ENCODE peak calls at places on chromosomes 2 and 18, in eight cellular contexts. One of them, this sample, is unnamed.

GRCh38 chr2:218262631-218263586 is 2.1 kb downstream of the GPBAR1 start:
- DNase-seq in MV-4-11: no peak
- DNase-seq in HS-27A: no peak
- DNase-seq in lower lobe of right lung: peak
- DNase-seq in AG04450: no peak
- DNase-seq in SK-N-MC: no peak
- DNase-seq in stimulated activated CD4-positive, alpha-beta T cell treated with anti-CD3 and anti-CD28 coated beads, TNF-alpha, amount 100 ng/mL, for 48 hours: no peak
- DNase-seq in HCEC 1CT: no peak
- DNase-seq in this sample: no peak

GRCh38 chr2:69062307-69062706 is 49.3 kb downstream of the ANTXR1 start:
- DNase-seq in MV-4-11: no peak
- DNase-seq in HS-27A: no peak
- DNase-seq in lower lobe of right lung: no peak
- DNase-seq in AG04450: no peak
- DNase-seq in SK-N-MC: no peak
- DNase-seq in stimulated activated CD4-positive, alpha-beta T cell treated with anti-CD3 and anti-CD28 coated beads, TNF-alpha, amount 100 ng/mL, for 48 hours: no peak
- DNase-seq in HCEC 1CT: no peak
- DNase-seq in this sample: no peak

GRCh38 chr2:650343-651310 is 26.6 kb downstream of the TMEM18 start:
- DNase-seq in MV-4-11: no peak
- DNase-seq in HS-27A: no peak
- DNase-seq in lower lobe of right lung: no peak
- DNase-seq in AG04450: no peak
- DNase-seq in SK-N-MC: no peak
- DNase-seq in stimulated activated CD4-positive, alpha-beta T cell treated with anti-CD3 and anti-CD28 coated beads, TNF-alpha, amount 100 ng/mL, for 48 hours: no peak
- DNase-seq in HCEC 1CT: no peak
- DNase-seq in this sample: no peak

GRCh38 chr2:218323526-218324472 is 31.5 kb upstream of the TMBIM1 start:
- DNase-seq in MV-4-11: no peak
- DNase-seq in HS-27A: no peak
- DNase-seq in lower lobe of right lung: peak
- DNase-seq in AG04450: no peak
- DNase-seq in SK-N-MC: no peak
- DNase-seq in stimulated activated CD4-positive, alpha-beta T cell treated with anti-CD3 and anti-CD28 coated beads, TNF-alpha, amount 100 ng/mL, for 48 hours: no peak
- DNase-seq in HCEC 1CT: peak
- DNase-seq in this sample: no peak

GRCh38 chr2:46284260-46284659 is 12.9 kb upstream of the EPAS1 start:
- DNase-seq in MV-4-11: no peak
- DNase-seq in HS-27A: no peak
- DNase-seq in lower lobe of right lung: no peak
- DNase-seq in AG04450: no peak
- DNase-seq in SK-N-MC: no peak
- DNase-seq in stimulated activated CD4-positive, alpha-beta T cell treated with anti-CD3 and anti-CD28 coated beads, TNF-alpha, amount 100 ng/mL, for 48 hours: no peak
- DNase-seq in HCEC 1CT: no peak
- DNase-seq in this sample: no peak

GRCh38 chr2:33380001-33380609 is 96.3 kb upstream of the RASGRP3 start:
- DNase-seq in MV-4-11: no peak
- DNase-seq in HS-27A: no peak
- DNase-seq in lower lobe of right lung: no peak
- DNase-seq in AG04450: no peak
- DNase-seq in SK-N-MC: no peak
- DNase-seq in stimulated activated CD4-positive, alpha-beta T cell treated with anti-CD3 and anti-CD28 coated beads, TNF-alpha, amount 100 ng/mL, for 48 hours: no peak
- DNase-seq in HCEC 1CT: no peak
- DNase-seq in this sample: no peak

GRCh38 chr18:62788111-62788510 is 72.8 kb downstream of the PHLPP1 start:
- DNase-seq in MV-4-11: no peak
- DNase-seq in HS-27A: no peak
- DNase-seq in lower lobe of right lung: no peak
- DNase-seq in AG04450: no peak
- DNase-seq in SK-N-MC: no peak
- DNase-seq in stimulated activated CD4-positive, alpha-beta T cell treated with anti-CD3 and anti-CD28 coated beads, TNF-alpha, amount 100 ng/mL, for 48 hours: no peak
- DNase-seq in HCEC 1CT: no peak
- DNase-seq in this sample: no peak

GRCh38 chr18:56475250-56475649 is 163.1 kb downstream of the TXNL1 start:
- DNase-seq in MV-4-11: no peak
- DNase-seq in HS-27A: no peak
- DNase-seq in lower lobe of right lung: no peak
- DNase-seq in AG04450: no peak
- DNase-seq in SK-N-MC: no peak
- DNase-seq in stimulated activated CD4-positive, alpha-beta T cell treated with anti-CD3 and anti-CD28 coated beads, TNF-alpha, amount 100 ng/mL, for 48 hours: no peak
- DNase-seq in HCEC 1CT: no peak
- DNase-seq in this sample: no peak

GRCh38 chr18:71729611-71730010 is 814.5 kb downstream of the CBLN2 start:
- DNase-seq in MV-4-11: no peak
- DNase-seq in HS-27A: no peak
- DNase-seq in lower lobe of right lung: no peak
- DNase-seq in AG04450: no peak
- DNase-seq in SK-N-MC: no peak
- DNase-seq in stimulated activated CD4-positive, alpha-beta T cell treated with anti-CD3 and anti-CD28 coated beads, TNF-alpha, amount 100 ng/mL, for 48 hours: no peak
- DNase-seq in HCEC 1CT: no peak
- DNase-seq in this sample: no peak

GRCh38 chr18:28248653-28249052 is 71.7 kb upstream of the CDH2 start:
- DNase-seq in MV-4-11: no peak
- DNase-seq in HS-27A: no peak
- DNase-seq in lower lobe of right lung: no peak
- DNase-seq in AG04450: no peak
- DNase-seq in SK-N-MC: no peak
- DNase-seq in stimulated activated CD4-positive, alpha-beta T cell treated with anti-CD3 and anti-CD28 coated beads, TNF-alpha, amount 100 ng/mL, for 48 hours: no peak
- DNase-seq in HCEC 1CT: peak
- DNase-seq in this sample: no peak

GRCh38 chr2:234673961-234674759 is 177.3 kb upstream of the ARL4C start:
- DNase-seq in MV-4-11: no peak
- DNase-seq in HS-27A: no peak
- DNase-seq in lower lobe of right lung: no peak
- DNase-seq in AG04450: no peak
- DNase-seq in SK-N-MC: no peak
- DNase-seq in stimulated activated CD4-positive, alpha-beta T cell treated with anti-CD3 and anti-CD28 coated beads, TNF-alpha, amount 100 ng/mL, for 48 hours: no peak
- DNase-seq in HCEC 1CT: peak
- DNase-seq in this sample: no peak

GRCh38 chr2:39666489-39667141 is 898 bp downstream of the TMEM178A start:
- DNase-seq in MV-4-11: no peak
- DNase-seq in HS-27A: no peak
- DNase-seq in lower lobe of right lung: no peak
- DNase-seq in AG04450: no peak
- DNase-seq in SK-N-MC: no peak
- DNase-seq in stimulated activated CD4-positive, alpha-beta T cell treated with anti-CD3 and anti-CD28 coated beads, TNF-alpha, amount 100 ng/mL, for 48 hours: no peak
- DNase-seq in HCEC 1CT: no peak
- DNase-seq in this sample: no peak

GRCh38 chr18:75247601-75248421 is 37.2 kb downstream of the TSHZ1 start:
- DNase-seq in MV-4-11: no peak
- DNase-seq in HS-27A: no peak
- DNase-seq in lower lobe of right lung: no peak
- DNase-seq in AG04450: no peak
- DNase-seq in SK-N-MC: peak
- DNase-seq in stimulated activated CD4-positive, alpha-beta T cell treated with anti-CD3 and anti-CD28 coated beads, TNF-alpha, amount 100 ng/mL, for 48 hours: no peak
- DNase-seq in HCEC 1CT: peak
- DNase-seq in this sample: no peak

GRCh38 chr2:174544156-174544555 is 53.4 kb downstream of the WIPF1 start:
- DNase-seq in MV-4-11: no peak
- DNase-seq in HS-27A: no peak
- DNase-seq in lower lobe of right lung: no peak
- DNase-seq in AG04450: no peak
- DNase-seq in SK-N-MC: no peak
- DNase-seq in stimulated activated CD4-positive, alpha-beta T cell treated with anti-CD3 and anti-CD28 coated beads, TNF-alpha, amount 100 ng/mL, for 48 hours: no peak
- DNase-seq in HCEC 1CT: no peak
- DNase-seq in this sample: no peak

GRCh38 chr2:47422560-47422959 is 19.6 kb downstream of the MSH2 start:
- DNase-seq in MV-4-11: no peak
- DNase-seq in HS-27A: peak
- DNase-seq in lower lobe of right lung: no peak
- DNase-seq in AG04450: no peak
- DNase-seq in SK-N-MC: no peak
- DNase-seq in stimulated activated CD4-positive, alpha-beta T cell treated with anti-CD3 and anti-CD28 coated beads, TNF-alpha, amount 100 ng/mL, for 48 hours: no peak
- DNase-seq in HCEC 1CT: peak
- DNase-seq in this sample: no peak

GRCh38 chr2:191166111-191166755 is 15.4 kb upstream of the STAT4 start:
- DNase-seq in MV-4-11: no peak
- DNase-seq in HS-27A: no peak
- DNase-seq in lower lobe of right lung: no peak
- DNase-seq in AG04450: peak
- DNase-seq in SK-N-MC: no peak
- DNase-seq in stimulated activated CD4-positive, alpha-beta T cell treated with anti-CD3 and anti-CD28 coated beads, TNF-alpha, amount 100 ng/mL, for 48 hours: no peak
- DNase-seq in HCEC 1CT: peak
- DNase-seq in this sample: no peak

GRCh38 chr2:74222300-74222650 is 23.9 kb downstream of the MTHFD2 start:
- DNase-seq in MV-4-11: no peak
- DNase-seq in HS-27A: no peak
- DNase-seq in lower lobe of right lung: no peak
- DNase-seq in AG04450: no peak
- DNase-seq in SK-N-MC: no peak
- DNase-seq in stimulated activated CD4-positive, alpha-beta T cell treated with anti-CD3 and anti-CD28 coated beads, TNF-alpha, amount 100 ng/mL, for 48 hours: no peak
- DNase-seq in HCEC 1CT: no peak
- DNase-seq in this sample: no peak

GRCh38 chr2:69755862-69756467 is 14.0 kb downstream of the ANXA4 start:
- DNase-seq in MV-4-11: peak
- DNase-seq in HS-27A: no peak
- DNase-seq in lower lobe of right lung: no peak
- DNase-seq in AG04450: no peak
- DNase-seq in SK-N-MC: no peak
- DNase-seq in stimulated activated CD4-positive, alpha-beta T cell treated with anti-CD3 and anti-CD28 coated beads, TNF-alpha, amount 100 ng/mL, for 48 hours: no peak
- DNase-seq in HCEC 1CT: peak
- DNase-seq in this sample: no peak

GRCh38 chr2:47004905-47005495 is 89.4 kb upstream of the MCFD2 start:
- DNase-seq in MV-4-11: no peak
- DNase-seq in HS-27A: no peak
- DNase-seq in lower lobe of right lung: no peak
- DNase-seq in AG04450: no peak
- DNase-seq in SK-N-MC: no peak
- DNase-seq in stimulated activated CD4-positive, alpha-beta T cell treated with anti-CD3 and anti-CD28 coated beads, TNF-alpha, amount 100 ng/mL, for 48 hours: no peak
- DNase-seq in HCEC 1CT: no peak
- DNase-seq in this sample: no peak

GRCh38 chr2:70005752-70006446 is 44.5 kb upstream of the ASPRV1 start:
- DNase-seq in MV-4-11: no peak
- DNase-seq in HS-27A: no peak
- DNase-seq in lower lobe of right lung: no peak
- DNase-seq in AG04450: no peak
- DNase-seq in SK-N-MC: no peak
- DNase-seq in stimulated activated CD4-positive, alpha-beta T cell treated with anti-CD3 and anti-CD28 coated beads, TNF-alpha, amount 100 ng/mL, for 48 hours: no peak
- DNase-seq in HCEC 1CT: no peak
- DNase-seq in this sample: no peak

GRCh38 chr2:128308889-128309288 is 9.8 kb downstream of the HS6ST1 start:
- DNase-seq in MV-4-11: no peak
- DNase-seq in HS-27A: no peak
- DNase-seq in lower lobe of right lung: peak
- DNase-seq in AG04450: no peak
- DNase-seq in SK-N-MC: no peak
- DNase-seq in stimulated activated CD4-positive, alpha-beta T cell treated with anti-CD3 and anti-CD28 coated beads, TNF-alpha, amount 100 ng/mL, for 48 hours: no peak
- DNase-seq in HCEC 1CT: no peak
- DNase-seq in this sample: no peak

GRCh38 chr18:79659733-79660132 is 19.9 kb upstream of the CTDP1 start:
- DNase-seq in MV-4-11: no peak
- DNase-seq in HS-27A: no peak
- DNase-seq in lower lobe of right lung: no peak
- DNase-seq in AG04450: no peak
- DNase-seq in SK-N-MC: no peak
- DNase-seq in stimulated activated CD4-positive, alpha-beta T cell treated with anti-CD3 and anti-CD28 coated beads, TNF-alpha, amount 100 ng/mL, for 48 hours: no peak
- DNase-seq in HCEC 1CT: no peak
- DNase-seq in this sample: no peak

GRCh38 chr2:195532628-195533271 is 124.3 kb upstream of the SLC39A10 start:
- DNase-seq in MV-4-11: peak
- DNase-seq in HS-27A: no peak
- DNase-seq in lower lobe of right lung: no peak
- DNase-seq in AG04450: no peak
- DNase-seq in SK-N-MC: no peak
- DNase-seq in stimulated activated CD4-positive, alpha-beta T cell treated with anti-CD3 and anti-CD28 coated beads, TNF-alpha, amount 100 ng/mL, for 48 hours: no peak
- DNase-seq in HCEC 1CT: peak
- DNase-seq in this sample: no peak

GRCh38 chr18:6960656-6961055 is 156.9 kb downstream of the LAMA1 start:
- DNase-seq in MV-4-11: no peak
- DNase-seq in HS-27A: peak
- DNase-seq in lower lobe of right lung: no peak
- DNase-seq in AG04450: no peak
- DNase-seq in SK-N-MC: no peak
- DNase-seq in stimulated activated CD4-positive, alpha-beta T cell treated with anti-CD3 and anti-CD28 coated beads, TNF-alpha, amount 100 ng/mL, for 48 hours: no peak
- DNase-seq in HCEC 1CT: peak
- DNase-seq in this sample: no peak

GRCh38 chr2:46335966-46336436 is 38.8 kb downstream of the EPAS1 start:
- DNase-seq in MV-4-11: no peak
- DNase-seq in HS-27A: no peak
- DNase-seq in lower lobe of right lung: peak
- DNase-seq in AG04450: no peak
- DNase-seq in SK-N-MC: no peak
- DNase-seq in stimulated activated CD4-positive, alpha-beta T cell treated with anti-CD3 and anti-CD28 coated beads, TNF-alpha, amount 100 ng/mL, for 48 hours: no peak
- DNase-seq in HCEC 1CT: peak
- DNase-seq in this sample: no peak

GRCh38 chr2:19538411-19538963 is 180.1 kb upstream of the OSR1 start:
- DNase-seq in MV-4-11: peak
- DNase-seq in HS-27A: peak
- DNase-seq in lower lobe of right lung: no peak
- DNase-seq in AG04450: peak
- DNase-seq in SK-N-MC: no peak
- DNase-seq in stimulated activated CD4-positive, alpha-beta T cell treated with anti-CD3 and anti-CD28 coated beads, TNF-alpha, amount 100 ng/mL, for 48 hours: no peak
- DNase-seq in HCEC 1CT: peak
- DNase-seq in this sample: no peak

GRCh38 chr2:20213651-20214565 is 11.0 kb downstream of the SDC1 start:
- DNase-seq in MV-4-11: no peak
- DNase-seq in HS-27A: no peak
- DNase-seq in lower lobe of right lung: peak
- DNase-seq in AG04450: no peak
- DNase-seq in SK-N-MC: no peak
- DNase-seq in stimulated activated CD4-positive, alpha-beta T cell treated with anti-CD3 and anti-CD28 coated beads, TNF-alpha, amount 100 ng/mL, for 48 hours: no peak
- DNase-seq in HCEC 1CT: no peak
- DNase-seq in this sample: no peak

GRCh38 chr2:56580242-56580641 is 396.5 kb downstream of the CCDC85A start:
- DNase-seq in MV-4-11: no peak
- DNase-seq in HS-27A: peak
- DNase-seq in lower lobe of right lung: no peak
- DNase-seq in AG04450: no peak
- DNase-seq in SK-N-MC: no peak
- DNase-seq in stimulated activated CD4-positive, alpha-beta T cell treated with anti-CD3 and anti-CD28 coated beads, TNF-alpha, amount 100 ng/mL, for 48 hours: no peak
- DNase-seq in HCEC 1CT: peak
- DNase-seq in this sample: no peak

GRCh38 chr18:37432796-37433195 is 132.8 kb downstream of the CELF4 start:
- DNase-seq in MV-4-11: no peak
- DNase-seq in HS-27A: no peak
- DNase-seq in lower lobe of right lung: no peak
- DNase-seq in AG04450: no peak
- DNase-seq in SK-N-MC: no peak
- DNase-seq in stimulated activated CD4-positive, alpha-beta T cell treated with anti-CD3 and anti-CD28 coated beads, TNF-alpha, amount 100 ng/mL, for 48 hours: no peak
- DNase-seq in HCEC 1CT: no peak
- DNase-seq in this sample: no peak

GRCh38 chr2:58428286-58428552 is 187.1 kb upstream of the FANCL start:
- DNase-seq in MV-4-11: no peak
- DNase-seq in HS-27A: no peak
- DNase-seq in lower lobe of right lung: peak
- DNase-seq in AG04450: no peak
- DNase-seq in SK-N-MC: no peak
- DNase-seq in stimulated activated CD4-positive, alpha-beta T cell treated with anti-CD3 and anti-CD28 coated beads, TNF-alpha, amount 100 ng/mL, for 48 hours: no peak
- DNase-seq in HCEC 1CT: no peak
- DNase-seq in this sample: no peak

GRCh38 chr2:127176371-127177311 is 43.5 kb downstream of the CYP27C1 start:
- DNase-seq in MV-4-11: peak
- DNase-seq in HS-27A: no peak
- DNase-seq in lower lobe of right lung: peak
- DNase-seq in AG04450: no peak
- DNase-seq in SK-N-MC: no peak
- DNase-seq in stimulated activated CD4-positive, alpha-beta T cell treated with anti-CD3 and anti-CD28 coated beads, TNF-alpha, amount 100 ng/mL, for 48 hours: no peak
- DNase-seq in HCEC 1CT: peak
- DNase-seq in this sample: no peak

GRCh38 chr18:8800876-8801262 is 95.5 kb downstream of the MTCL1 start:
- DNase-seq in MV-4-11: no peak
- DNase-seq in HS-27A: no peak
- DNase-seq in lower lobe of right lung: no peak
- DNase-seq in AG04450: no peak
- DNase-seq in SK-N-MC: no peak
- DNase-seq in stimulated activated CD4-positive, alpha-beta T cell treated with anti-CD3 and anti-CD28 coated beads, TNF-alpha, amount 100 ng/mL, for 48 hours: no peak
- DNase-seq in HCEC 1CT: no peak
- DNase-seq in this sample: no peak